ENCODE peak calls at places on chromosomes 6 and 20, in six cellular contexts. N is HTR-8/SVneo; F is HFFc6; W is posterior vena cava; D is ACHN; L is activated naive CD4-positive, alpha-beta T cell. Z is an unnamed sample.

GRCh38 chr6:38195113-38195635 is 375.6 kb downstream of the ZFAND3 start:
- DNase-seq in W (no peak), F (no peak), N (no peak), L (no peak), D (no peak), Z (no peak)

GRCh38 chr6:7998103-7998725 is 66.0 kb downstream of the BLOC1S5 start:
- DNase-seq in W (no peak), N (no peak), F (peak), D (no peak), L (no peak), Z (no peak)

GRCh38 chr6:29561091-29561490 is 1.6 kb upstream of the UBD start:
- DNase-seq in W (no peak), F (no peak), L (no peak), D (no peak), N (no peak), Z (no peak)

GRCh38 chr20:59177266-59178250 is 13.9 kb downstream of the ZNF831 start:
- DNase-seq in F (no peak), W (no peak), N (no peak), D (no peak), L (no peak), Z (no peak)

GRCh38 chr6:170094686-170095272 is 196.1 kb downstream of the DLL1 start:
- DNase-seq in L (no peak), W (peak), F (no peak), D (no peak), N (no peak), Z (no peak)

GRCh38 chr20:5171074-5171789 is 44.4 kb downstream of the CDS2 start:
- DNase-seq in W (no peak), L (no peak), N (no peak), D (no peak), F (no peak), Z (peak)

GRCh38 chr6:122286512-122286911 is 112.9 kb upstream of the HSF2 start:
- DNase-seq in L (no peak), W (no peak), D (no peak), N (no peak), F (no peak), Z (no peak)

GRCh38 chr20:48627737-48628128 is 200.1 kb downstream of the PREX1 start:
- DNase-seq in W (peak), N (no peak), D (no peak), L (no peak), F (no peak), Z (no peak)

GRCh38 chr6:37396571-37397185 is 36.3 kb upstream of the CMTR1 start:
- DNase-seq in F (peak), N (no peak), W (no peak), D (no peak), L (no peak), Z (peak)

GRCh38 chr6:151630387-151630786 is 136.6 kb downstream of the CCDC170 start:
- DNase-seq in N (no peak), W (no peak), L (no peak), F (no peak), D (no peak), Z (no peak)

GRCh38 chr6:33075568-33076405 is at the start of gene HLA-DPB1:
- DNase-seq in N (peak), F (peak), W (no peak), D (peak), L (no peak), Z (peak)

GRCh38 chr6:40394381-40394780 is 192.8 kb downstream of the LRFN2 start:
- DNase-seq in N (no peak), L (no peak), F (no peak), W (no peak), D (no peak), Z (no peak)

GRCh38 chr20:62409935-62410741 is 3.1 kb upstream of the CABLES2 start:
- DNase-seq in W (no peak), L (no peak), F (peak), D (peak), N (peak), Z (peak)

GRCh38 chr6:44925100-44925739 is 402.9 kb upstream of the RUNX2 start:
- DNase-seq in W (no peak), D (no peak), F (peak), N (no peak), L (no peak), Z (no peak)

GRCh38 chr6:509676-510075 is 118.1 kb downstream of the IRF4 start:
- DNase-seq in D (no peak), N (no peak), F (no peak), W (no peak), L (no peak), Z (no peak)

GRCh38 chr6:149934249-149935156 is 7.3 kb upstream of the ULBP2 start:
- DNase-seq in D (peak), W (peak), N (no peak), F (peak), L (peak), Z (peak)

GRCh38 chr20:37940161-37940560 is 37.2 kb downstream of the VSTM2L start:
- DNase-seq in D (no peak), F (no peak), L (no peak), N (no peak), W (no peak), Z (no peak)

GRCh38 chr20:32018269-32019155 is 8.3 kb downstream of the CCM2L start:
- DNase-seq in L (peak), W (no peak), D (peak), F (no peak), N (peak), Z (no peak)

GRCh38 chr20:18719426-18719825 is 94.2 kb upstream of the SCP2D1 start:
- DNase-seq in F (peak), N (no peak), W (no peak), L (no peak), D (no peak), Z (peak)

GRCh38 chr6:21099338-21100314 is 493.9 kb upstream of the SOX4 start:
- DNase-seq in F (no peak), L (no peak), D (no peak), W (no peak), N (no peak), Z (no peak)

GRCh38 chr6:29112135-29112534 is 4.3 kb downstream of the OR2J3 start:
- DNase-seq in W (no peak), L (no peak), D (no peak), F (no peak), N (no peak), Z (no peak)

GRCh38 chr6:16523550-16524379 is 237.5 kb downstream of the ATXN1 start:
- DNase-seq in D (no peak), F (peak), L (no peak), N (peak), W (no peak), Z (peak)

GRCh38 chr6:85865665-85866372 is 223.1 kb upstream of the SYNCRIP start:
- DNase-seq in W (no peak), N (no peak), F (peak), L (no peak), D (peak), Z (no peak)

GRCh38 chr6:20711518-20711917 is 177.3 kb downstream of the CDKAL1 start:
- DNase-seq in W (no peak), N (no peak), F (no peak), L (no peak), D (no peak), Z (no peak)

GRCh38 chr20:24212494-24212893 is 223.9 kb upstream of the GGTLC1 start:
- DNase-seq in L (no peak), D (no peak), W (no peak), F (no peak), N (no peak), Z (no peak)

GRCh38 chr6:100176321-100176950 is 182.4 kb upstream of the MCHR2 start:
- DNase-seq in N (no peak), D (peak), F (peak), L (no peak), W (no peak), Z (peak)

GRCh38 chr6:141521440-141521839 is 611.3 kb upstream of the GJE1 start:
- DNase-seq in F (no peak), L (no peak), D (no peak), W (no peak), N (no peak), Z (no peak)

GRCh38 chr20:217266-217665 is 9.8 kb upstream of the DEFB129 start:
- DNase-seq in N (no peak), L (no peak), W (no peak), D (no peak), F (no peak), Z (no peak)

GRCh38 chr20:57777911-57778310 is 68.1 kb upstream of the PMEPA1 start:
- DNase-seq in L (no peak), W (no peak), D (no peak), F (no peak), N (no peak), Z (no peak)

GRCh38 chr20:61055130-61055529 is 196.9 kb upstream of the CDH4 start:
- DNase-seq in F (no peak), L (no peak), W (peak), D (no peak), N (no peak), Z (no peak)

GRCh38 chr6:44649365-44650025 is 262.0 kb downstream of the CDC5L start:
- DNase-seq in D (no peak), L (no peak), W (no peak), F (peak), N (no peak), Z (no peak)

GRCh38 chr6:102085257-102085656 is 691.7 kb downstream of the GRIK2 start:
- DNase-seq in N (no peak), W (no peak), L (no peak), D (no peak), F (no peak), Z (no peak)

GRCh38 chr6:110053395-110054240 is 75.5 kb downstream of the GPR6 start:
- DNase-seq in N (peak), L (no peak), W (no peak), F (peak), D (peak), Z (peak)

GRCh38 chr6:76719449-76719848 is 647.0 kb upstream of the IMPG1 start:
- DNase-seq in W (no peak), L (no peak), F (no peak), N (no peak), D (no peak), Z (no peak)

GRCh38 chr20:24776755-24777271 is 172.3 kb upstream of the CST7 start:
- DNase-seq in L (no peak), W (no peak), D (no peak), N (no peak), F (no peak), Z (no peak)